ENCODE peak calls at places on chromosomes 1 and 21, in eight cellular contexts. One of them, this sample, is unnamed.

GRCh38 chr1:24069817-24070216 is 42.1 kb downstream of the MYOM3 start:
- DNase-seq in frontal cortex: no peak
- DNase-seq in pons: no peak
- DNase-seq in heart left ventricle: no peak
- DNase-seq in EH: no peak
- DNase-seq in NCI-H446 treated with DMSO at 0.1 percent for 48 hours: no peak
- DNase-seq in NCI-H2029 treated with DMSO at 0.1 percent for 48 hours: no peak
- DNase-seq in hippocampal formation: no peak
- DNase-seq in this sample: no peak

GRCh38 chr1:170010443-170010842 is 64.1 kb downstream of the KIFAP3 start:
- DNase-seq in frontal cortex: no peak
- DNase-seq in pons: no peak
- DNase-seq in heart left ventricle: peak; percentile 28
- DNase-seq in EH: peak; percentile 65
- DNase-seq in NCI-H446 treated with DMSO at 0.1 percent for 48 hours: peak; percentile 33
- DNase-seq in NCI-H2029 treated with DMSO at 0.1 percent for 48 hours: no peak
- DNase-seq in hippocampal formation: no peak
- DNase-seq in this sample: no peak

GRCh38 chr1:41713557-41714327 is 205.0 kb downstream of the HIVEP3 start:
- DNase-seq in frontal cortex: no peak
- DNase-seq in pons: no peak
- DNase-seq in heart left ventricle: no peak
- DNase-seq in EH: peak; percentile 88
- DNase-seq in NCI-H446 treated with DMSO at 0.1 percent for 48 hours: peak; percentile 89
- DNase-seq in NCI-H2029 treated with DMSO at 0.1 percent for 48 hours: no peak
- DNase-seq in hippocampal formation: no peak
- DNase-seq in this sample: no peak

GRCh38 chr1:94702440-94702810 is 117.7 kb upstream of the SLC44A3 start:
- DNase-seq in frontal cortex: no peak
- DNase-seq in pons: no peak
- DNase-seq in heart left ventricle: peak; percentile 47
- DNase-seq in EH: peak; percentile 72
- DNase-seq in NCI-H446 treated with DMSO at 0.1 percent for 48 hours: no peak
- DNase-seq in NCI-H2029 treated with DMSO at 0.1 percent for 48 hours: no peak
- DNase-seq in hippocampal formation: no peak
- DNase-seq in this sample: no peak

GRCh38 chr1:156479093-156480014 is 21.2 kb downstream of the MEF2D start:
- DNase-seq in frontal cortex: no peak
- DNase-seq in pons: no peak
- DNase-seq in heart left ventricle: peak; percentile 33
- DNase-seq in EH: no peak
- DNase-seq in NCI-H446 treated with DMSO at 0.1 percent for 48 hours: no peak
- DNase-seq in NCI-H2029 treated with DMSO at 0.1 percent for 48 hours: no peak
- DNase-seq in hippocampal formation: no peak
- DNase-seq in this sample: no peak

GRCh38 chr1:153356392-153357075 is 1.1 kb upstream of the S100A9 start:
- DNase-seq in frontal cortex: no peak
- DNase-seq in pons: no peak
- DNase-seq in heart left ventricle: no peak
- DNase-seq in EH: no peak
- DNase-seq in NCI-H446 treated with DMSO at 0.1 percent for 48 hours: no peak
- DNase-seq in NCI-H2029 treated with DMSO at 0.1 percent for 48 hours: no peak
- DNase-seq in hippocampal formation: no peak
- DNase-seq in this sample: no peak

GRCh38 chr1:181208967-181209366 is 120.5 kb downstream of the IER5 start:
- DNase-seq in frontal cortex: no peak
- DNase-seq in pons: no peak
- DNase-seq in heart left ventricle: no peak
- DNase-seq in EH: no peak
- DNase-seq in NCI-H446 treated with DMSO at 0.1 percent for 48 hours: no peak
- DNase-seq in NCI-H2029 treated with DMSO at 0.1 percent for 48 hours: no peak
- DNase-seq in hippocampal formation: no peak
- DNase-seq in this sample: no peak

GRCh38 chr1:63319069-63320023 is 3.0 kb upstream of the FOXD3 start:
- DNase-seq in frontal cortex: no peak
- DNase-seq in pons: no peak
- DNase-seq in heart left ventricle: no peak
- DNase-seq in EH: no peak
- DNase-seq in NCI-H446 treated with DMSO at 0.1 percent for 48 hours: no peak
- DNase-seq in NCI-H2029 treated with DMSO at 0.1 percent for 48 hours: no peak
- DNase-seq in hippocampal formation: no peak
- DNase-seq in this sample: no peak

GRCh38 chr1:14476170-14476955 is 122.1 kb upstream of the KAZN start:
- DNase-seq in frontal cortex: no peak
- DNase-seq in pons: no peak
- DNase-seq in heart left ventricle: no peak
- DNase-seq in EH: peak; percentile 6
- DNase-seq in NCI-H446 treated with DMSO at 0.1 percent for 48 hours: no peak
- DNase-seq in NCI-H2029 treated with DMSO at 0.1 percent for 48 hours: no peak
- DNase-seq in hippocampal formation: no peak
- DNase-seq in this sample: no peak

GRCh38 chr1:38029725-38030511 is 16.7 kb downstream of the POU3F1 start:
- DNase-seq in frontal cortex: no peak
- DNase-seq in pons: peak; percentile 43
- DNase-seq in heart left ventricle: peak; percentile 36
- DNase-seq in EH: peak; percentile 75
- DNase-seq in NCI-H446 treated with DMSO at 0.1 percent for 48 hours: no peak
- DNase-seq in NCI-H2029 treated with DMSO at 0.1 percent for 48 hours: no peak
- DNase-seq in hippocampal formation: no peak
- DNase-seq in this sample: no peak

GRCh38 chr1:182259229-182259872 is 132.2 kb downstream of the GLUL start:
- DNase-seq in frontal cortex: no peak
- DNase-seq in pons: peak; percentile 59
- DNase-seq in heart left ventricle: peak; percentile 60
- DNase-seq in EH: peak; percentile 84
- DNase-seq in NCI-H446 treated with DMSO at 0.1 percent for 48 hours: no peak
- DNase-seq in NCI-H2029 treated with DMSO at 0.1 percent for 48 hours: peak; percentile 92
- DNase-seq in hippocampal formation: no peak
- DNase-seq in this sample: no peak

GRCh38 chr1:63920154-63921117 is 146.6 kb downstream of the ROR1 start:
- DNase-seq in frontal cortex: no peak
- DNase-seq in pons: no peak
- DNase-seq in heart left ventricle: no peak
- DNase-seq in EH: peak; percentile 91
- DNase-seq in NCI-H446 treated with DMSO at 0.1 percent for 48 hours: no peak
- DNase-seq in NCI-H2029 treated with DMSO at 0.1 percent for 48 hours: no peak
- DNase-seq in hippocampal formation: no peak
- DNase-seq in this sample: no peak

GRCh38 chr1:173038875-173039554 is 11.7 kb downstream of the TNFSF18 start:
- DNase-seq in frontal cortex: no peak
- DNase-seq in pons: peak; percentile 29
- DNase-seq in heart left ventricle: no peak
- DNase-seq in EH: no peak
- DNase-seq in NCI-H446 treated with DMSO at 0.1 percent for 48 hours: no peak
- DNase-seq in NCI-H2029 treated with DMSO at 0.1 percent for 48 hours: no peak
- DNase-seq in hippocampal formation: no peak
- DNase-seq in this sample: no peak

GRCh38 chr1:42735477-42736105 is 4.4 kb downstream of the CLDN19 start:
- DNase-seq in frontal cortex: no peak
- DNase-seq in pons: no peak
- DNase-seq in heart left ventricle: no peak
- DNase-seq in EH: no peak
- DNase-seq in NCI-H446 treated with DMSO at 0.1 percent for 48 hours: no peak
- DNase-seq in NCI-H2029 treated with DMSO at 0.1 percent for 48 hours: no peak
- DNase-seq in hippocampal formation: no peak
- DNase-seq in this sample: no peak

GRCh38 chr1:213987876-213988638 is at the start of gene PROX1:
- DNase-seq in frontal cortex: peak; percentile 85
- DNase-seq in pons: peak; percentile 93
- DNase-seq in heart left ventricle: peak; percentile 87
- DNase-seq in EH: peak; percentile 89
- DNase-seq in NCI-H446 treated with DMSO at 0.1 percent for 48 hours: peak; percentile 96
- DNase-seq in NCI-H2029 treated with DMSO at 0.1 percent for 48 hours: peak; percentile 54
- DNase-seq in hippocampal formation: peak; percentile 81
- DNase-seq in this sample: peak; percentile 69

GRCh38 chr1:3836421-3836820 is 20.6 kb downstream of the CEP104 start:
- DNase-seq in frontal cortex: no peak
- DNase-seq in pons: no peak
- DNase-seq in heart left ventricle: no peak
- DNase-seq in EH: peak; percentile 55
- DNase-seq in NCI-H446 treated with DMSO at 0.1 percent for 48 hours: no peak
- DNase-seq in NCI-H2029 treated with DMSO at 0.1 percent for 48 hours: no peak
- DNase-seq in hippocampal formation: no peak
- DNase-seq in this sample: no peak

GRCh38 chr1:183989078-183989577 is 48.4 kb downstream of the COLGALT2 start:
- DNase-seq in frontal cortex: no peak
- DNase-seq in pons: no peak
- DNase-seq in heart left ventricle: peak; percentile 63
- DNase-seq in EH: peak; percentile 87
- DNase-seq in NCI-H446 treated with DMSO at 0.1 percent for 48 hours: no peak
- DNase-seq in NCI-H2029 treated with DMSO at 0.1 percent for 48 hours: no peak
- DNase-seq in hippocampal formation: no peak
- DNase-seq in this sample: peak; percentile 48

GRCh38 chr1:230170153-230170547 is 103.1 kb downstream of the GALNT2 start:
- DNase-seq in frontal cortex: no peak
- DNase-seq in pons: no peak
- DNase-seq in heart left ventricle: no peak
- DNase-seq in EH: no peak
- DNase-seq in NCI-H446 treated with DMSO at 0.1 percent for 48 hours: no peak
- DNase-seq in NCI-H2029 treated with DMSO at 0.1 percent for 48 hours: no peak
- DNase-seq in hippocampal formation: no peak
- DNase-seq in this sample: no peak

GRCh38 chr1:227949341-227949921 is 1.7 kb upstream of the WNT9A start:
- DNase-seq in frontal cortex: no peak
- DNase-seq in pons: no peak
- DNase-seq in heart left ventricle: no peak
- DNase-seq in EH: no peak
- DNase-seq in NCI-H446 treated with DMSO at 0.1 percent for 48 hours: no peak
- DNase-seq in NCI-H2029 treated with DMSO at 0.1 percent for 48 hours: no peak
- DNase-seq in hippocampal formation: no peak
- DNase-seq in this sample: no peak

GRCh38 chr1:220750126-220750525 is 2.0 kb downstream of the MTARC2 start:
- DNase-seq in frontal cortex: no peak
- DNase-seq in pons: no peak
- DNase-seq in heart left ventricle: no peak
- DNase-seq in EH: peak; percentile 8
- DNase-seq in NCI-H446 treated with DMSO at 0.1 percent for 48 hours: no peak
- DNase-seq in NCI-H2029 treated with DMSO at 0.1 percent for 48 hours: no peak
- DNase-seq in hippocampal formation: no peak
- DNase-seq in this sample: no peak

GRCh38 chr1:52738148-52738547 is 11.9 kb downstream of the ZYG11B start:
- DNase-seq in frontal cortex: no peak
- DNase-seq in pons: no peak
- DNase-seq in heart left ventricle: no peak
- DNase-seq in EH: no peak
- DNase-seq in NCI-H446 treated with DMSO at 0.1 percent for 48 hours: no peak
- DNase-seq in NCI-H2029 treated with DMSO at 0.1 percent for 48 hours: no peak
- DNase-seq in hippocampal formation: no peak
- DNase-seq in this sample: no peak

GRCh38 chr1:67557731-67558448 is 127.1 kb upstream of the GADD45A start:
- DNase-seq in frontal cortex: no peak
- DNase-seq in pons: no peak
- DNase-seq in heart left ventricle: no peak
- DNase-seq in EH: no peak
- DNase-seq in NCI-H446 treated with DMSO at 0.1 percent for 48 hours: no peak
- DNase-seq in NCI-H2029 treated with DMSO at 0.1 percent for 48 hours: no peak
- DNase-seq in hippocampal formation: no peak
- DNase-seq in this sample: no peak

GRCh38 chr21:45344576-45344975 is 56.9 kb upstream of the POFUT2 start:
- DNase-seq in frontal cortex: no peak
- DNase-seq in pons: no peak
- DNase-seq in heart left ventricle: peak; percentile 31
- DNase-seq in EH: no peak
- DNase-seq in NCI-H446 treated with DMSO at 0.1 percent for 48 hours: no peak
- DNase-seq in NCI-H2029 treated with DMSO at 0.1 percent for 48 hours: no peak
- DNase-seq in hippocampal formation: no peak
- DNase-seq in this sample: no peak

GRCh38 chr1:237736372-237737029 is 154.2 kb downstream of the ZP4 start:
- DNase-seq in frontal cortex: peak; percentile 8
- DNase-seq in pons: no peak
- DNase-seq in heart left ventricle: no peak
- DNase-seq in EH: no peak
- DNase-seq in NCI-H446 treated with DMSO at 0.1 percent for 48 hours: no peak
- DNase-seq in NCI-H2029 treated with DMSO at 0.1 percent for 48 hours: peak; percentile 91
- DNase-seq in hippocampal formation: peak; percentile 9
- DNase-seq in this sample: no peak

GRCh38 chr1:204989266-204990058 is 53.5 kb upstream of the CNTN2 start:
- DNase-seq in frontal cortex: peak; percentile 89
- DNase-seq in pons: peak; percentile 95
- DNase-seq in heart left ventricle: peak; percentile 68
- DNase-seq in EH: peak; percentile 71
- DNase-seq in NCI-H446 treated with DMSO at 0.1 percent for 48 hours: peak; percentile 74
- DNase-seq in NCI-H2029 treated with DMSO at 0.1 percent for 48 hours: peak; percentile 41
- DNase-seq in hippocampal formation: peak; percentile 86
- DNase-seq in this sample: peak; percentile 90

GRCh38 chr1:34379911-34380310 is 203.2 kb downstream of the C1orf94 start:
- DNase-seq in frontal cortex: no peak
- DNase-seq in pons: no peak
- DNase-seq in heart left ventricle: no peak
- DNase-seq in EH: no peak
- DNase-seq in NCI-H446 treated with DMSO at 0.1 percent for 48 hours: no peak
- DNase-seq in NCI-H2029 treated with DMSO at 0.1 percent for 48 hours: no peak
- DNase-seq in hippocampal formation: no peak
- DNase-seq in this sample: no peak

GRCh38 chr1:112083487-112083886 is 94.0 kb upstream of the KCND3 start:
- DNase-seq in frontal cortex: no peak
- DNase-seq in pons: no peak
- DNase-seq in heart left ventricle: no peak
- DNase-seq in EH: peak; percentile 26
- DNase-seq in NCI-H446 treated with DMSO at 0.1 percent for 48 hours: no peak
- DNase-seq in NCI-H2029 treated with DMSO at 0.1 percent for 48 hours: no peak
- DNase-seq in hippocampal formation: no peak
- DNase-seq in this sample: no peak

GRCh38 chr1:179888071-179888470 is 6.0 kb downstream of the TOR1AIP1 start:
- DNase-seq in frontal cortex: no peak
- DNase-seq in pons: no peak
- DNase-seq in heart left ventricle: no peak
- DNase-seq in EH: no peak
- DNase-seq in NCI-H446 treated with DMSO at 0.1 percent for 48 hours: no peak
- DNase-seq in NCI-H2029 treated with DMSO at 0.1 percent for 48 hours: no peak
- DNase-seq in hippocampal formation: no peak
- DNase-seq in this sample: no peak

GRCh38 chr1:227728059-227728891 is 6.8 kb downstream of the JMJD4 start:
- DNase-seq in frontal cortex: peak; percentile 81
- DNase-seq in pons: no peak
- DNase-seq in heart left ventricle: peak; percentile 79
- DNase-seq in EH: peak; percentile 60
- DNase-seq in NCI-H446 treated with DMSO at 0.1 percent for 48 hours: peak; percentile 31
- DNase-seq in NCI-H2029 treated with DMSO at 0.1 percent for 48 hours: peak; percentile 21
- DNase-seq in hippocampal formation: peak; percentile 16
- DNase-seq in this sample: no peak

GRCh38 chr1:211603191-211603701 is 24.3 kb upstream of the SLC30A1 start:
- DNase-seq in frontal cortex: no peak
- DNase-seq in pons: no peak
- DNase-seq in heart left ventricle: no peak
- DNase-seq in EH: peak; percentile 68
- DNase-seq in NCI-H446 treated with DMSO at 0.1 percent for 48 hours: no peak
- DNase-seq in NCI-H2029 treated with DMSO at 0.1 percent for 48 hours: no peak
- DNase-seq in hippocampal formation: no peak
- DNase-seq in this sample: no peak

GRCh38 chr1:113434081-113434873 is 44.0 kb downstream of the MAGI3 start:
- DNase-seq in frontal cortex: no peak
- DNase-seq in pons: no peak
- DNase-seq in heart left ventricle: no peak
- DNase-seq in EH: no peak
- DNase-seq in NCI-H446 treated with DMSO at 0.1 percent for 48 hours: no peak
- DNase-seq in NCI-H2029 treated with DMSO at 0.1 percent for 48 hours: no peak
- DNase-seq in hippocampal formation: no peak
- DNase-seq in this sample: no peak

This sample was measured in occipital lobe.